ENCODE peak calls at places on chromosomes 1 and 21, in nine cellular contexts. K, C, B, O, N, M, F, S and X are unnamed samples.

GRCh38 chr1:84619383-84620093 is 45.3 kb upstream of the CTBS start:
- DNase-seq in K (peak), C (peak), B (peak), O (no peak), N (no peak), M (no peak), F (peak), S (peak), X (no peak)

GRCh38 chr1:228155596-228156517 is 6.1 kb downstream of the GJC2 start:
- DNase-seq in K (no peak), C (no peak), B (no peak), O (no peak), N (no peak), M (no peak), F (no peak), S (no peak), X (no peak)

GRCh38 chr1:97077221-97077620 is 355.6 kb downstream of the PTBP2 start:
- DNase-seq in K (no peak), C (peak), B (no peak), O (no peak), N (no peak), M (no peak), F (no peak), S (no peak), X (no peak)

GRCh38 chr1:25431495-25432363 is 1.0 kb downstream of the MACO1 start:
- DNase-seq in K (no peak), C (no peak), B (no peak), O (peak), N (peak), M (no peak), F (no peak), S (peak), X (peak)

GRCh38 chr1:51607676-51608075 is 9.2 kb upstream of the OSBPL9 start:
- DNase-seq in K (no peak), C (no peak), B (no peak), O (no peak), N (peak), M (no peak), F (peak), S (no peak), X (no peak)

GRCh38 chr1:228313536-228314277 is 92.9 kb downstream of the TRIM11 start:
- DNase-seq in K (no peak), C (no peak), B (no peak), O (no peak), N (no peak), M (no peak), F (no peak), S (no peak), X (no peak)

GRCh38 chr1:29677028-29678024 is 441.0 kb downstream of the PTPRU start:
- DNase-seq in K (peak), C (no peak), B (no peak), O (no peak), N (peak), M (no peak), F (no peak), S (no peak), X (no peak)

GRCh38 chr1:226444901-226445300 is 37.0 kb upstream of the PARP1 start:
- DNase-seq in K (no peak), C (no peak), B (no peak), O (peak), N (peak), M (peak), F (no peak), S (no peak), X (no peak)

GRCh38 chr1:77484926-77485325 is 197.5 kb downstream of the ZZZ3 start:
- DNase-seq in K (no peak), C (no peak), B (no peak), O (no peak), N (no peak), M (no peak), F (no peak), S (no peak), X (no peak)

GRCh38 chr1:115893545-115893944 is 52.6 kb upstream of the NHLH2 start:
- DNase-seq in K (no peak), C (no peak), B (no peak), O (no peak), N (no peak), M (no peak), F (peak), S (no peak), X (no peak)

GRCh38 chr1:14626869-14627607 is 28.6 kb downstream of the KAZN start:
- DNase-seq in K (no peak), C (peak), B (peak), O (peak), N (no peak), M (peak), F (peak), S (no peak), X (no peak)

GRCh38 chr1:45508295-45509151 is 8.4 kb downstream of the MMACHC start:
- DNase-seq in K (no peak), C (no peak), B (no peak), O (no peak), N (peak), M (no peak), F (peak), S (peak), X (no peak)

GRCh38 chr1:207941664-207942063 is 30.7 kb upstream of the CD34 start:
- DNase-seq in K (peak), C (peak), B (no peak), O (peak), N (no peak), M (no peak), F (no peak), S (peak), X (no peak)

GRCh38 chr1:207948536-207949250 is 37.8 kb upstream of the CD34 start:
- DNase-seq in K (no peak), C (no peak), B (no peak), O (no peak), N (no peak), M (no peak), F (no peak), S (peak), X (no peak)

GRCh38 chr1:207949571-207950195 is 38.8 kb upstream of the CD34 start:
- DNase-seq in K (no peak), C (no peak), B (no peak), O (no peak), N (no peak), M (no peak), F (no peak), S (no peak), X (no peak)

GRCh38 chr1:207944571-207944970 is 33.6 kb upstream of the CD34 start:
- DNase-seq in K (peak), C (no peak), B (no peak), O (no peak), N (no peak), M (no peak), F (no peak), S (peak), X (no peak)
- H3K9ac ChIP-seq in K (no peak), C (no peak), B (no peak), O (no peak), N (no peak), M (no peak), F (no peak), S (no peak), X (no peak)

DNA sequence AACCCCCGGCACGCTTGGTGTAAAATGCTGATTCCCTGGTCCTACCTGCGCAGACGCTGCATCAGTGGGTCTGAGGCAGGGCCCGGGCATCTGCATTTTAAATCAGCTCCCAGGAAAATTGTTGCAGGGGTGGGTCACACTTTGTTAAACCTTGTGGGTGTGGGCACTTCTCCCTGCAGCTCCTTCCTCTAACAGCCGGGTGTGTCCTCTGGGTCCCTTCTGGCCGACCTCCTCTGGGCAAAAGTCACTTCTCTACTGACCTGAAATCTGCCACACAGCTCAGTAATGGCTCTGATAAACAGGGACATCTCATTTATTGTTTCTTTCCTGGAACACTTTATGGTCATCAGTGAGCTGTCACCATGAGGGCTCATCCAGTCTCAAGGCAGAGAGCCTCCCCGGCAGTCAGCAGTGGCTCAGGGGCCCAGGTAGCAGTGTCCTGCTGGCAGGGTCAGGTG is 52.8 kb upstream of the TMPRSS2 start:
- DNase-seq in K (no peak), C (no peak), B (no peak), O (peak), N (no peak), M (no peak), F (no peak), S (no peak), X (no peak)
- H3K9ac ChIP-seq in K (no peak), C (no peak), B (no peak), O (peak), N (no peak), M (no peak), F (no peak), S (no peak), X (no peak)

GRCh38 chr21:41665766-41666595 is 100.9 kb downstream of the RIPK4 start:
- DNase-seq in K (no peak), C (no peak), B (no peak), O (no peak), N (no peak), M (no peak), F (no peak), S (no peak), X (no peak)

GRCh38 chr21:41667136-41667535 is 99.7 kb downstream of the RIPK4 start:
- DNase-seq in K (no peak), C (no peak), B (no peak), O (no peak), N (no peak), M (no peak), F (no peak), S (no peak), X (no peak)

GRCh38 chr21:41663805-41664788 is 102.8 kb downstream of the RIPK4 start:
- DNase-seq in K (peak), C (no peak), B (no peak), O (peak), N (no peak), M (no peak), F (no peak), S (peak), X (peak)

GRCh38 chr21:41666641-41667051 is 100.2 kb downstream of the RIPK4 start:
- DNase-seq in K (no peak), C (no peak), B (no peak), O (no peak), N (no peak), M (no peak), F (no peak), S (no peak), X (no peak)

DNA sequence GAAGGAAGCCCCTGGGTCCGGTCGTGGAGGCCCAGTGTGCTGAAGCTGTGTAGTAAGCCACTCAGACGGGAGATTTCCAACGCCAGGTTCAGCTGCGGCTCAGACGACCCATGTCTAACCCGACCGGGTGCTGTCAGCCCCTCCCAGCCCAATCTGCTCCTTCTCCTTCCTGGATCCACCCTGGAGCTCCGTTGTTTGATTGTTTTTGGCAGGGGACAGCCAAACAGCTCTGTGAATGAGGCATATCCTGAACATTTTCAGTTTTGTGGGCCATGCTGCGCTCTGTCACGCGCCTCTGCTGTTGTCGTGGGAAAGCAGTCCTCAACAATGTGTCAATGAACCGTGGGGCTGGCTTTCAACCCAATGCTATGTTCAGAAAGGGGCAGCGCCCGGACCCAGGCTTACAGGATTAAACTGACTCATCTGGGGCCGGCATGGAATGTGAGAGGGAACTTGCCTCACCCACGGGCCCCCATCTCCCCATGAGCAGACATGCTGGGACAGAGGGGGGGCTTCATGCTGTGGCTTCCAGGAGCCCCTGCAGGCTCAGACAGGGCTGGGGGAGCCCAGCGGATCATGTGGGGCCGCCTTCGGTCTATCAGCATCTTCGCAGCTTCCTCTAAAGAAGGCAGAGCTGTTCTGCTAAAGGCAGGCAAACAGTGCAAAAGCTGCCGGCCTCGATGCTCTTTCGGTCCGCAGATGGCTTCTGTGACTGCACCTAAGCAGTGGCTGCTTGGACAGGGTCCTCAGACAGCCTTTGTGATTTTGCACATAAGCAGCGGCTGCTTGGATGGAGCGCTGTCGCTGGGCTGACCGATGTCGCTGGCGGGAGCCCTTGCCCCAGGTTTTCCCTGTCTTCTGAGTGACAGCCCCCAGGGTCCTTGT is 101.7 kb downstream of the RIPK4 start:
- DNase-seq in K (peak), C (no peak), B (no peak), O (no peak), N (no peak), M (no peak), F (no peak), S (peak), X (no peak)
- H3K9ac ChIP-seq in K (no peak), C (no peak), B (no peak), O (peak), N (no peak), M (no peak), F (no peak), S (peak), X (no peak)

GRCh38 chr1:59494145-59494824 is 197.4 kb downstream of the FGGY start:
- DNase-seq in K (no peak), C (no peak), B (no peak), O (no peak), N (no peak), M (no peak), F (no peak), S (peak), X (no peak)
- H3K9ac ChIP-seq in K (no peak), C (no peak), B (no peak), O (no peak), N (no peak), M (no peak), F (no peak), S (no peak), X (no peak)

GRCh38 chr1:207806531-207807394 is 54.9 kb downstream of the CD46 start:
- DNase-seq in K (peak), C (no peak), B (no peak), O (no peak), N (no peak), M (no peak), F (no peak), S (no peak), X (no peak)

GRCh38 chr1:207804746-207805468 is 53.1 kb downstream of the CD46 start:
- DNase-seq in K (no peak), C (no peak), B (no peak), O (no peak), N (no peak), M (no peak), F (no peak), S (no peak), X (no peak)

GRCh38 chr1:207807395-207808321 is 55.8 kb downstream of the CD46 start:
- DNase-seq in K (no peak), C (no peak), B (no peak), O (peak), N (no peak), M (no peak), F (no peak), S (no peak), X (no peak)

GRCh38 chr1:207803678-207804077 is 51.8 kb downstream of the CD46 start:
- DNase-seq in K (no peak), C (no peak), B (no peak), O (no peak), N (no peak), M (no peak), F (no peak), S (no peak), X (no peak)

DNA sequence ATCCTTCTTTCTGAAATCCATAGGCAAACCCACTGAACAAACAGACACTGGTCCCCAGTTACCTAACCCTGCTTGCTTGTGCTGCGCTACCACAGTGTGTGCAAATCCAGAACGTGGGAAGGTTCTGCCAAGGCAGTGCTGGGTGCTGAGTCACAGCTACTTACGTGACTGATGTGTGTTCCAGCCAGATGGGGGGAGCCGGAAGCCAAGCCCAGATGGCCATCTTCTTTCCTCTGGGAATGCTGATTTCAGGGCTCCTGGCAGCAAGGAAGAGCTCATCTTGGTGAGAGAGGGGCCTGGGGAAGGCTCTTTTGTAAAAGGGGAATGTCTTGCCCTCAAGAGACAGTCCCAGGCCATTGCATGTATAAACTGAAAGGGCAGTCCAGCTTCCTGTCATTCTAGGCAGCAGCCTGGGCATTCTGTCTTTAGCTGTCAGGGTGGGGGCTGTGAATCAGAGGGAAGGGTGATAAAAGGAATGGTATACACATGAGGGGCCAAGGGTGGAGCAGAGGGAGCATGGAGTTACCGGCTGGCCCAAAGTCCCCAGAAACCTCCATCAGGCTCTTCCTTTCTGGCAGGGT is 54.1 kb downstream of the CD46 start:
- DNase-seq in K (peak), C (no peak), B (peak), O (no peak), N (no peak), M (no peak), F (no peak), S (peak), X (no peak)
- H3K9ac ChIP-seq in K (no peak), C (no peak), B (peak), O (peak), N (no peak), M (no peak), F (no peak), S (peak), X (no peak)

DNA sequence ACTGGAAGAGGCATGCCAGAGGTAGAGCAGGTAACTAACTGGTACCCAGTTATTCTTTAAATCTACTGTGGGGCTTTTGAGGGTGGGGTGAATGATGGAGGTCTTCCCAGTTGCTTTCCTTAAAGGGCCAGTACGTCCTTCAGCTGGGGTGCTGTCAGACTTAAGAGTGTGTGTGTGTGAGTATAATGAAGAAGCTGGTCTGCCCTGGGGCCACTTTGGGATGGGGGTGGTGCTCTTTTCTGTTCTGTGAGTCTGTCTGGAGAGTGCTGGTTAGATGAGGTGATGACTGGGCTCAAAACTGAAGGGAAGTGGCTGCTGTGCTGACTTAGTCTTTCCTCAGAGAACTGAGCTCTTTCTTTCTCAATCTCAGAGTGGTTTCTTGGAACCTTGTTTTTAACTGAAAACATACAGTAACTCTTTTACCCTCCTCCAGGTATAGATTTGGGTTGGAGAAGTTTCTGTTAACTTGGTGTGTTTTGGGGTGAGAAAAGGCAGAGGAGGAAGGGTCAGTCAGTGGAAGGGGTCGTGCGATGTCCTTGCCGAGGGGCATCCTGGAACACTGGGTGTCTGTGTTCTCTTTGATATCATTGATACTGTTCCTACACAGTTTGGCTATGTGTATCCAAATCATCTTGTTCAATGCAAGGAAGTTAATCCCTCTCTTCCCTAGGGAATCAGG is 746 bp downstream of the MACF1 start:
- DNase-seq in K (peak), C (no peak), B (peak), O (peak), N (no peak), M (peak), F (peak), S (peak), X (no peak)
- H3K9ac ChIP-seq in K (peak), C (peak), B (peak), O (peak), N (no peak), M (peak), F (peak), S (peak), X (no peak)

DNA sequence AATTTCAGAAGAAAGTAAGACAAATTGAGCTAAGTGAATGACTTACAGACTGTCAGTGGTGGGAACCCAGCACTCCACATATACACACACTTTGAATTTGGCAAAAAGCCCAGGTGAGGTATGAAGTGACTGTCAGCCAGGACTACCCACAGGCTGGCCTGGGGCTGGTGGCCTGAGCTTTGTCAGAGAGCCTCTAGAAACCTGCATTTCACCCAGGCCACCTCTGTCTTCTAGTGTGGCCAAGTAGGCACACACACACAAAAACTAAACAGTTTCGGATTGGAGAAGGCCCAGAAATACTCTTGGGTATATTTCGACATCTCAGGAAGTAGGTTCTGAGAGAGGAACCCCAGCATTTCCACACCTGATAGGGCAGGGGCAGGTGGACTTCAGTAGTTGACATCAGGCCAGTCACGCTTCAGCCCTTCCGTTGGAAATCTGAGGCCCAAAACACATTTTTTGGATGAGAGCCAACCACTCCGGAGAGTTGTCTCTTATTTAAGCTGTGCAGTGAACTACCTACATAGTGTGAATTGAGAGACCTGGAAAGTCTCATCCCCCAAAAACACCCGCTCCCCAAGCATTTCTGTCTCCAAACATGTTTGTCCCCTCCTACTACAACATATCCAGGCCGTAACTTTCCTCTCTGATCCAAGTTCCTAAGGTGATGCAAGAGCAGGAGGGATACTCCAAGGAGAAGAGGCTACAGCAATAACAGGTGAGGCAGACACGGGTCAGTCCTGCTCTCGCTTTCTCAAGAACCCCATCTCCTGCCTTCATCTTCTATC is 167.2 kb upstream of the PROX1 start:
- DNase-seq in K (no peak), C (no peak), B (no peak), O (no peak), N (no peak), M (no peak), F (no peak), S (no peak), X (no peak)
- H3K9ac ChIP-seq in K (no peak), C (no peak), B (no peak), O (no peak), N (no peak), M (no peak), F (no peak), S (no peak), X (no peak)

GRCh38 chr1:8003431-8004112 is 22.5 kb downstream of the ERRFI1 start:
- DNase-seq in K (no peak), C (no peak), B (no peak), O (no peak), N (no peak), M (no peak), F (no peak), S (peak), X (no peak)

GRCh38 chr1:8006037-8006963 is 19.8 kb downstream of the ERRFI1 start:
- DNase-seq in K (peak), C (no peak), B (no peak), O (no peak), N (no peak), M (no peak), F (no peak), S (no peak), X (no peak)

GRCh38 chr1:8004113-8004802 is 21.9 kb downstream of the ERRFI1 start:
- DNase-seq in K (peak), C (no peak), B (no peak), O (no peak), N (no peak), M (no peak), F (no peak), S (peak), X (no peak)

GRCh38 chr1:8002329-8003320 is 23.5 kb downstream of the ERRFI1 start:
- DNase-seq in K (peak), C (no peak), B (no peak), O (no peak), N (no peak), M (no peak), F (no peak), S (no peak), X (no peak)

GRCh38 chr1:8004803-8005573 is 21.1 kb downstream of the ERRFI1 start:
- DNase-seq in K (peak), C (peak), B (peak), O (peak), N (no peak), M (no peak), F (peak), S (peak), X (no peak)
- H3K9ac ChIP-seq in K (peak), C (no peak), B (peak), O (no peak), N (no peak), M (no peak), F (no peak), S (peak), X (no peak)